ENCODE peak calls at places on chromosomes 2 and 18, in eight cellular contexts. One of them, this sample, is unnamed.

GRCh38 chr2:191165190-191165643 is 14.4 kb upstream of the STAT4 start:
- DNase-seq in heart left ventricle: no peak
- DNase-seq in WERI-Rb-1: peak
- DNase-seq in choroid plexus epithelial cell: peak
- DNase-seq in AG04450: no peak
- DNase-seq in tibial nerve: no peak
- DNase-seq in CD8-positive, alpha-beta memory T cell: no peak
- DNase-seq in fibroblast of lung: peak
- DNase-seq in this sample: no peak

GRCh38 chr18:52319423-52319822 is 20.6 kb upstream of the DCC start:
- DNase-seq in heart left ventricle: no peak
- DNase-seq in tibial nerve: no peak
- DNase-seq in fibroblast of lung: no peak
- DNase-seq in CD8-positive, alpha-beta memory T cell: no peak
- DNase-seq in choroid plexus epithelial cell: peak
- DNase-seq in AG04450: no peak
- DNase-seq in WERI-Rb-1: no peak
- DNase-seq in this sample: no peak

GRCh38 chr2:234300932-234301823 is 195.7 kb downstream of the ARL4C start:
- DNase-seq in tibial nerve: no peak
- DNase-seq in choroid plexus epithelial cell: no peak
- DNase-seq in heart left ventricle: no peak
- DNase-seq in CD8-positive, alpha-beta memory T cell: no peak
- DNase-seq in WERI-Rb-1: no peak
- DNase-seq in fibroblast of lung: no peak
- DNase-seq in AG04450: no peak
- DNase-seq in this sample: no peak

GRCh38 chr2:122743031-122743675 is 987.7 kb downstream of the TSN start:
- DNase-seq in CD8-positive, alpha-beta memory T cell: no peak
- DNase-seq in AG04450: no peak
- DNase-seq in heart left ventricle: no peak
- DNase-seq in tibial nerve: no peak
- DNase-seq in WERI-Rb-1: no peak
- DNase-seq in choroid plexus epithelial cell: no peak
- DNase-seq in fibroblast of lung: no peak
- DNase-seq in this sample: no peak

GRCh38 chr2:148764820-148765219 is 110.2 kb upstream of the KIF5C start:
- DNase-seq in WERI-Rb-1: no peak
- DNase-seq in tibial nerve: no peak
- DNase-seq in AG04450: no peak
- DNase-seq in choroid plexus epithelial cell: no peak
- DNase-seq in fibroblast of lung: no peak
- DNase-seq in heart left ventricle: no peak
- DNase-seq in CD8-positive, alpha-beta memory T cell: no peak
- DNase-seq in this sample: no peak

GRCh38 chr18:54983041-54983686 is 23.9 kb upstream of the CCDC68 start:
- DNase-seq in heart left ventricle: no peak
- DNase-seq in tibial nerve: no peak
- DNase-seq in fibroblast of lung: peak
- DNase-seq in AG04450: peak
- DNase-seq in WERI-Rb-1: no peak
- DNase-seq in choroid plexus epithelial cell: peak
- DNase-seq in CD8-positive, alpha-beta memory T cell: no peak
- DNase-seq in this sample: no peak

GRCh38 chr2:51960846-51961335 is 929.0 kb upstream of the NRXN1 start:
- DNase-seq in fibroblast of lung: peak
- DNase-seq in tibial nerve: no peak
- DNase-seq in heart left ventricle: no peak
- DNase-seq in WERI-Rb-1: no peak
- DNase-seq in AG04450: no peak
- DNase-seq in CD8-positive, alpha-beta memory T cell: no peak
- DNase-seq in choroid plexus epithelial cell: no peak
- DNase-seq in this sample: no peak

GRCh38 chr2:201502713-201503112 is 51.2 kb downstream of the STRADB start:
- DNase-seq in AG04450: no peak
- DNase-seq in CD8-positive, alpha-beta memory T cell: no peak
- DNase-seq in heart left ventricle: no peak
- DNase-seq in WERI-Rb-1: no peak
- DNase-seq in choroid plexus epithelial cell: no peak
- DNase-seq in fibroblast of lung: no peak
- DNase-seq in tibial nerve: no peak
- DNase-seq in this sample: no peak

GRCh38 chr2:47354013-47354816 is 48.7 kb upstream of the MSH2 start:
- DNase-seq in choroid plexus epithelial cell: peak
- DNase-seq in CD8-positive, alpha-beta memory T cell: no peak
- DNase-seq in AG04450: no peak
- DNase-seq in heart left ventricle: no peak
- DNase-seq in tibial nerve: no peak
- DNase-seq in fibroblast of lung: peak
- DNase-seq in WERI-Rb-1: no peak
- DNase-seq in this sample: no peak

GRCh38 chr2:39625193-39625926 is 40.4 kb upstream of the TMEM178A start:
- DNase-seq in tibial nerve: no peak
- DNase-seq in heart left ventricle: no peak
- DNase-seq in choroid plexus epithelial cell: no peak
- DNase-seq in AG04450: no peak
- DNase-seq in CD8-positive, alpha-beta memory T cell: no peak
- DNase-seq in WERI-Rb-1: no peak
- DNase-seq in fibroblast of lung: no peak
- DNase-seq in this sample: no peak

GRCh38 chr2:29042581-29043075 is 31.7 kb downstream of the PCARE start:
- DNase-seq in heart left ventricle: no peak
- DNase-seq in choroid plexus epithelial cell: peak
- DNase-seq in fibroblast of lung: peak
- DNase-seq in WERI-Rb-1: peak
- DNase-seq in tibial nerve: no peak
- DNase-seq in AG04450: peak
- DNase-seq in CD8-positive, alpha-beta memory T cell: no peak
- DNase-seq in this sample: no peak

GRCh38 chr2:205768341-205768740 is 86.0 kb downstream of the NRP2 start:
- DNase-seq in WERI-Rb-1: no peak
- DNase-seq in fibroblast of lung: no peak
- DNase-seq in AG04450: no peak
- DNase-seq in CD8-positive, alpha-beta memory T cell: no peak
- DNase-seq in choroid plexus epithelial cell: no peak
- DNase-seq in tibial nerve: no peak
- DNase-seq in heart left ventricle: no peak
- DNase-seq in this sample: no peak

GRCh38 chr2:130264501-130264900 is 66.3 kb upstream of the TUBA3E start:
- DNase-seq in fibroblast of lung: no peak
- DNase-seq in tibial nerve: no peak
- DNase-seq in AG04450: no peak
- DNase-seq in choroid plexus epithelial cell: no peak
- DNase-seq in WERI-Rb-1: no peak
- DNase-seq in CD8-positive, alpha-beta memory T cell: no peak
- DNase-seq in heart left ventricle: no peak
- DNase-seq in this sample: no peak

GRCh38 chr2:191610749-191611148 is 67.2 kb upstream of the NABP1 start:
- DNase-seq in choroid plexus epithelial cell: no peak
- DNase-seq in WERI-Rb-1: no peak
- DNase-seq in CD8-positive, alpha-beta memory T cell: no peak
- DNase-seq in AG04450: no peak
- DNase-seq in tibial nerve: no peak
- DNase-seq in fibroblast of lung: no peak
- DNase-seq in heart left ventricle: no peak
- DNase-seq in this sample: no peak

GRCh38 chr2:12618576-12618975 is 98.2 kb upstream of the TRIB2 start:
- DNase-seq in choroid plexus epithelial cell: peak
- DNase-seq in fibroblast of lung: no peak
- DNase-seq in AG04450: no peak
- DNase-seq in tibial nerve: no peak
- DNase-seq in heart left ventricle: no peak
- DNase-seq in CD8-positive, alpha-beta memory T cell: no peak
- DNase-seq in WERI-Rb-1: no peak
- DNase-seq in this sample: no peak

GRCh38 chr2:212536385-212537310 is 2.0 kb downstream of the ERBB4 start:
- DNase-seq in fibroblast of lung: no peak
- DNase-seq in heart left ventricle: peak
- DNase-seq in CD8-positive, alpha-beta memory T cell: no peak
- DNase-seq in WERI-Rb-1: peak
- DNase-seq in choroid plexus epithelial cell: no peak
- DNase-seq in AG04450: no peak
- DNase-seq in tibial nerve: no peak
- DNase-seq in this sample: no peak

GRCh38 chr2:212539145-212539880 is 711 bp upstream of the ERBB4 start:
- DNase-seq in CD8-positive, alpha-beta memory T cell: no peak
- DNase-seq in heart left ventricle: peak
- DNase-seq in choroid plexus epithelial cell: no peak
- DNase-seq in fibroblast of lung: peak
- DNase-seq in AG04450: no peak
- DNase-seq in WERI-Rb-1: peak
- DNase-seq in tibial nerve: peak
- DNase-seq in this sample: no peak

GRCh38 chr2:212538156-212539144 is at the start of gene ERBB4:
- DNase-seq in choroid plexus epithelial cell: no peak
- DNase-seq in tibial nerve: no peak
- DNase-seq in heart left ventricle: peak
- DNase-seq in fibroblast of lung: no peak
- DNase-seq in AG04450: no peak
- DNase-seq in WERI-Rb-1: peak
- DNase-seq in CD8-positive, alpha-beta memory T cell: no peak
- DNase-seq in this sample: no peak

GRCh38 chr2:212535963-212536362 is 2.6 kb downstream of the ERBB4 start:
- DNase-seq in choroid plexus epithelial cell: no peak
- DNase-seq in WERI-Rb-1: no peak
- DNase-seq in AG04450: no peak
- DNase-seq in CD8-positive, alpha-beta memory T cell: no peak
- DNase-seq in tibial nerve: no peak
- DNase-seq in fibroblast of lung: no peak
- DNase-seq in heart left ventricle: no peak
- DNase-seq in this sample: no peak

GRCh38 chr2:212537311-212538155 is 1.1 kb downstream of the ERBB4 start:
- DNase-seq in tibial nerve: peak
- DNase-seq in CD8-positive, alpha-beta memory T cell: no peak
- DNase-seq in heart left ventricle: peak
- DNase-seq in choroid plexus epithelial cell: no peak
- DNase-seq in fibroblast of lung: peak
- DNase-seq in AG04450: no peak
- DNase-seq in WERI-Rb-1: peak
- DNase-seq in this sample: no peak
- H3K4me3 ChIP-seq in tibial nerve: peak
- H3K4me3 ChIP-seq in CD8-positive, alpha-beta memory T cell: no peak
- H3K4me3 ChIP-seq in heart left ventricle: peak
- H3K4me3 ChIP-seq in choroid plexus epithelial cell: peak
- H3K4me3 ChIP-seq in fibroblast of lung: peak
- H3K4me3 ChIP-seq in AG04450: peak
- H3K4me3 ChIP-seq in WERI-Rb-1: peak
- H3K4me3 ChIP-seq in this sample: no peak

GRCh38 chr18:5542393-5543035 is 1.3 kb downstream of the EPB41L3 start:
- DNase-seq in choroid plexus epithelial cell: peak
- DNase-seq in fibroblast of lung: peak
- DNase-seq in CD8-positive, alpha-beta memory T cell: no peak
- DNase-seq in tibial nerve: no peak
- DNase-seq in heart left ventricle: peak
- DNase-seq in AG04450: no peak
- DNase-seq in WERI-Rb-1: peak
- DNase-seq in this sample: no peak
- H3K4me3 ChIP-seq in choroid plexus epithelial cell: peak
- H3K4me3 ChIP-seq in fibroblast of lung: peak
- H3K4me3 ChIP-seq in CD8-positive, alpha-beta memory T cell: no peak
- H3K4me3 ChIP-seq in tibial nerve: peak
- H3K4me3 ChIP-seq in heart left ventricle: peak
- H3K4me3 ChIP-seq in AG04450: peak
- H3K4me3 ChIP-seq in WERI-Rb-1: peak
- H3K4me3 ChIP-seq in this sample: no peak

GRCh38 chr2:238286095-238286494 is 2.3 kb downstream of the PER2 start:
- DNase-seq in CD8-positive, alpha-beta memory T cell: no peak
- DNase-seq in tibial nerve: no peak
- DNase-seq in WERI-Rb-1: no peak
- DNase-seq in fibroblast of lung: no peak
- DNase-seq in heart left ventricle: no peak
- DNase-seq in AG04450: no peak
- DNase-seq in choroid plexus epithelial cell: no peak
- DNase-seq in this sample: no peak

GRCh38 chr2:238287702-238288649 is at the start of gene PER2:
- DNase-seq in fibroblast of lung: peak
- DNase-seq in tibial nerve: no peak
- DNase-seq in WERI-Rb-1: peak
- DNase-seq in choroid plexus epithelial cell: peak
- DNase-seq in AG04450: peak
- DNase-seq in CD8-positive, alpha-beta memory T cell: peak
- DNase-seq in heart left ventricle: peak
- DNase-seq in this sample: no peak

GRCh38 chr2:238286987-238287386 is 1.4 kb downstream of the PER2 start:
- DNase-seq in heart left ventricle: no peak
- DNase-seq in WERI-Rb-1: no peak
- DNase-seq in tibial nerve: no peak
- DNase-seq in fibroblast of lung: peak
- DNase-seq in CD8-positive, alpha-beta memory T cell: peak
- DNase-seq in choroid plexus epithelial cell: no peak
- DNase-seq in AG04450: no peak
- DNase-seq in this sample: no peak

GRCh38 chr2:238285653-238286082 is 2.7 kb downstream of the PER2 start:
- DNase-seq in AG04450: peak
- DNase-seq in fibroblast of lung: peak
- DNase-seq in choroid plexus epithelial cell: peak
- DNase-seq in WERI-Rb-1: no peak
- DNase-seq in tibial nerve: peak
- DNase-seq in CD8-positive, alpha-beta memory T cell: no peak
- DNase-seq in heart left ventricle: peak
- DNase-seq in this sample: no peak

GRCh38 chr2:238286551-238286950 is 1.9 kb downstream of the PER2 start:
- DNase-seq in tibial nerve: peak
- DNase-seq in fibroblast of lung: peak
- DNase-seq in heart left ventricle: peak
- DNase-seq in CD8-positive, alpha-beta memory T cell: peak
- DNase-seq in WERI-Rb-1: no peak
- DNase-seq in choroid plexus epithelial cell: peak
- DNase-seq in AG04450: peak
- DNase-seq in this sample: no peak
- H3K4me3 ChIP-seq in tibial nerve: no peak
- H3K4me3 ChIP-seq in fibroblast of lung: no peak
- H3K4me3 ChIP-seq in heart left ventricle: no peak
- H3K4me3 ChIP-seq in CD8-positive, alpha-beta memory T cell: no peak
- H3K4me3 ChIP-seq in WERI-Rb-1: no peak
- H3K4me3 ChIP-seq in choroid plexus epithelial cell: no peak
- H3K4me3 ChIP-seq in AG04450: peak
- H3K4me3 ChIP-seq in this sample: no peak

GRCh38 chr2:112658301-112658700 is 12.6 kb downstream of the SLC20A1 start:
- DNase-seq in WERI-Rb-1: no peak
- DNase-seq in CD8-positive, alpha-beta memory T cell: no peak
- DNase-seq in AG04450: no peak
- DNase-seq in choroid plexus epithelial cell: no peak
- DNase-seq in fibroblast of lung: no peak
- DNase-seq in tibial nerve: no peak
- DNase-seq in heart left ventricle: no peak
- DNase-seq in this sample: no peak
- H3K4me3 ChIP-seq in WERI-Rb-1: no peak
- H3K4me3 ChIP-seq in CD8-positive, alpha-beta memory T cell: no peak
- H3K4me3 ChIP-seq in AG04450: no peak
- H3K4me3 ChIP-seq in choroid plexus epithelial cell: no peak
- H3K4me3 ChIP-seq in fibroblast of lung: no peak
- H3K4me3 ChIP-seq in tibial nerve: no peak
- H3K4me3 ChIP-seq in heart left ventricle: no peak
- H3K4me3 ChIP-seq in this sample: no peak

GRCh38 chr2:229089806-229090205 is 181.3 kb downstream of the PID1 start:
- DNase-seq in fibroblast of lung: peak
- DNase-seq in CD8-positive, alpha-beta memory T cell: no peak
- DNase-seq in WERI-Rb-1: no peak
- DNase-seq in choroid plexus epithelial cell: peak
- DNase-seq in heart left ventricle: no peak
- DNase-seq in tibial nerve: no peak
- DNase-seq in AG04450: no peak
- DNase-seq in this sample: no peak
- H3K4me3 ChIP-seq in fibroblast of lung: no peak
- H3K4me3 ChIP-seq in CD8-positive, alpha-beta memory T cell: no peak
- H3K4me3 ChIP-seq in WERI-Rb-1: no peak
- H3K4me3 ChIP-seq in choroid plexus epithelial cell: no peak
- H3K4me3 ChIP-seq in heart left ventricle: no peak
- H3K4me3 ChIP-seq in tibial nerve: no peak
- H3K4me3 ChIP-seq in AG04450: no peak
- H3K4me3 ChIP-seq in this sample: no peak

GRCh38 chr2:96506016-96506906 is 1.1 kb upstream of the NEURL3 start:
- DNase-seq in choroid plexus epithelial cell: no peak
- DNase-seq in AG04450: no peak
- DNase-seq in heart left ventricle: no peak
- DNase-seq in WERI-Rb-1: no peak
- DNase-seq in fibroblast of lung: no peak
- DNase-seq in CD8-positive, alpha-beta memory T cell: no peak
- DNase-seq in tibial nerve: no peak
- DNase-seq in this sample: no peak
- H3K4me3 ChIP-seq in choroid plexus epithelial cell: no peak
- H3K4me3 ChIP-seq in AG04450: no peak
- H3K4me3 ChIP-seq in heart left ventricle: no peak
- H3K4me3 ChIP-seq in WERI-Rb-1: no peak
- H3K4me3 ChIP-seq in fibroblast of lung: no peak
- H3K4me3 ChIP-seq in CD8-positive, alpha-beta memory T cell: no peak
- H3K4me3 ChIP-seq in tibial nerve: no peak
- H3K4me3 ChIP-seq in this sample: no peak